ENCODE peak calls at places on chromosomes 13 and 19, in four cellular contexts. L is GM12878, N is HL-60, B is K562. X is an unnamed sample.

GRCh38 chr13:44132710-44133109 is 240.9 kb upstream of the SERP2 start:
- DNase-seq in N (no peak), L (no peak), B (no peak), X (no peak)

GRCh38 chr13:98834254-98834960 is 81.9 kb upstream of the SLC15A1 start:
- DNase-seq in B (no peak), N (no peak), L (no peak), X (no peak)

GRCh38 chr19:6738726-6739389 is 622 bp upstream of the TRIP10 start:
- DNase-seq in B (no peak), N (no peak), L (no peak), X (no peak)

GRCh38 chr13:45393941-45394570 is 24.1 kb downstream of the SLC25A30 start:
- DNase-seq in L (no peak), N (no peak), B (peak), X (no peak)

GRCh38 chr19:48044561-48044960 is 682 bp upstream of the CABP5 start:
- DNase-seq in N (no peak), B (no peak), L (no peak), X (no peak)

GRCh38 chr13:32150239-32150638 is 118.7 kb downstream of the FRY start:
- DNase-seq in N (no peak), B (no peak), L (no peak), X (no peak)

GRCh38 chr19:35931874-35932202 is 4.3 kb upstream of the LRFN3 start:
- DNase-seq in B (no peak), L (no peak), N (no peak), X (no peak)

GRCh38 chr13:27372896-27373295 is 51.5 kb upstream of the GTF3A start:
- DNase-seq in B (no peak), L (no peak), N (no peak), X (no peak)

GRCh38 chr13:74891610-74892009 is 590.4 kb downstream of the TBC1D4 start:
- DNase-seq in L (no peak), N (no peak), B (no peak), X (no peak)

GRCh38 chr19:19418548-19419260 is 13.2 kb downstream of the GATAD2A start:
- DNase-seq in B (no peak), N (no peak), L (no peak), X (no peak)

GRCh38 chr13:73040479-73040878 is 18.3 kb upstream of the KLF5 start:
- DNase-seq in B (no peak), L (no peak), N (no peak), X (no peak)

GRCh38 chr13:48580886-48581285 is 48.0 kb upstream of the RCBTB2 start:
- DNase-seq in N (no peak), L (no peak), B (no peak), X (no peak)

GRCh38 chr19:41928221-41928683 is at the start of gene ERFL:
- DNase-seq in N (peak), B (peak), L (no peak), X (no peak)

GRCh38 chr19:31085125-31085524 is 264.1 kb downstream of the TSHZ3 start:
- DNase-seq in B (no peak), L (no peak), N (no peak), X (no peak)

GRCh38 chr13:25192052-25192451 is 20.0 kb upstream of the AMER2 start:
- DNase-seq in L (no peak), N (no peak), B (no peak), X (no peak)

GRCh38 chr19:5594521-5594950 is 26.8 kb upstream of the TINCR start:
- DNase-seq in L (no peak), B (no peak), N (no peak), X (no peak)

GRCh38 chr19:47661571-47661970 is 51.7 kb upstream of the EHD2 start:
- DNase-seq in L (no peak), B (no peak), N (no peak), X (no peak)

GRCh38 chr19:5143471-5144411 is 174.8 kb downstream of the KDM4B start:
- DNase-seq in L (no peak), N (no peak), B (no peak), X (no peak)

GRCh38 chr13:97148894-97149293 is 73.2 kb upstream of the MBNL2 start:
- DNase-seq in L (no peak), B (peak), N (no peak), X (no peak)

GRCh38 chr13:93771782-93772181 is 545.2 kb downstream of the GPC6 start:
- DNase-seq in L (no peak), B (no peak), N (no peak), X (no peak)

GRCh38 chr13:103130681-103131210 is 64.5 kb upstream of the SLC10A2 start:
- DNase-seq in L (peak), B (no peak), N (no peak), X (no peak)

GRCh38 chr19:50377051-50377441 is 789 bp downstream of the NR1H2 start:
- DNase-seq in L (no peak), N (no peak), B (peak), X (no peak)

GRCh38 chr19:39037194-39037593 is 4.8 kb upstream of the FBXO27 start:
- DNase-seq in N (no peak), L (no peak), B (no peak), X (no peak)

GRCh38 chr19:39032164-39032918 is at the start of gene FBXO27:
- DNase-seq in N (no peak), B (peak), L (no peak), X (no peak)

GRCh38 chr19:39038098-39038497 is 5.7 kb upstream of the FBXO27 start:
- DNase-seq in N (no peak), B (peak), L (no peak), X (no peak)
- TF ChIP-seq SPI1 in N (no peak), B (no peak), L (no peak), X (no peak)

GRCh38 chr13:38514575-38514974 is 164.9 kb downstream of the UFM1 start:
- DNase-seq in L (no peak), B (no peak), N (no peak), X (no peak)
- TF ChIP-seq SPI1 in L (no peak), B (no peak), N (no peak), X (no peak)

GRCh38 chr13:49935171-49936084 is 712 bp downstream of the SPRYD7 start:
- DNase-seq in L (no peak), B (peak), N (no peak), X (no peak)
- TF ChIP-seq SPI1 in L (no peak), B (no peak), N (no peak), X (no peak)

GRCh38 chr13:112168771-112169170 is 101.8 kb downstream of the SOX1 start:
- DNase-seq in N (no peak), L (no peak), B (no peak), X (no peak)
- TF ChIP-seq SPI1 in N (no peak), L (no peak), B (no peak), X (no peak)

GRCh38 chr13:35856721-35857346 is 274.3 kb downstream of the DCLK1 start:
- DNase-seq in L (no peak), N (no peak), B (no peak), X (no peak)
- TF ChIP-seq SPI1 in L (no peak), N (no peak), B (no peak), X (no peak)

DNA sequence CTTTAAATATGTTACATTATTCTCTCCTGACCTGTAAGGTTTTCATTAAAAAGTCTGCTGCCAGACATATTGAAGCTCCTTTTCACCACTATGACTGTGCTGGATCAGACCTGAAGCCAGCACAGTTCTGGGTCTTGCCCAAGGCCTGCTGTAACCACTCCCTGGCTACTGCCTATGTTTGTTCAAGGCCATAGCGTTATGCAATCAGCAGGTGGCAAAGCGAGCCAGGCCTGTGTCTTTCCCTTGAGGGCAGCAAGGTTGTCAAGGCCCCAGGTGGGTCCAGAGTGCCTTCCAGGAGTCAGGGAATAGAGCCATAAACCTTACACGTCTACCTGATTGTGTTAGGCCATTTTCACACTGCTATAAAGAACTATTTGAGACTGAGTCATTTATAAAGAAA is 496.8 kb upstream of the PCDH9 start:
- DNase-seq in B (no peak), L (no peak), N (no peak), X (no peak)
- TF ChIP-seq SPI1 in B (no peak), L (no peak), N (no peak), X (no peak)

GRCh38 chr13:30307194-30307965 is at the start of gene KATNAL1:
- DNase-seq in L (no peak), B (peak), N (peak), X (peak)

GRCh38 chr13:30303269-30303668 is 4.1 kb downstream of the KATNAL1 start:
- DNase-seq in B (no peak), N (no peak), L (no peak), X (no peak)

GRCh38 chr13:30306762-30307193 is 573 bp downstream of the KATNAL1 start:
- DNase-seq in L (peak), B (peak), N (peak), X (peak)

GRCh38 chr13:30307966-30308290 is 577 bp upstream of the KATNAL1 start:
- DNase-seq in N (no peak), B (no peak), L (no peak), X (no peak)

DNA sequence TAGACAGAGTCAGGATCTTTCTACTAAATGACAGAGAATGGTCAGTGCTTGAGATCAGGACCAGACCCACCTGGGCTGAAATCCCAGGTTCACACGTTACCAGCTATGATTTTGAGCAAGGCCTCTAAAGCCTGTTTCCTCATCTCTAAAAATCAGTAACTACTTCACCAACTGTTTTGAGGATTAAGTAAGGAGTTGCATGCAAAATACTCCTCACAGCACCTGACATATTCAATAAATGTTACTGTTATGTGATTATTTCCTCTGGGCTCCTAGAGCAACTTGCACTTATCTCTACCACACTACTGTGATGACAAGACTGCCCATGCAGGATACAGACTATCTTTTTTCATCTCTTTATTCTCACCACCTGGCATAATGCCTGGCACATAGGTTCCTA is 1.9 kb downstream of the KATNAL1 start:
- DNase-seq in B (no peak), N (no peak), L (no peak), X (no peak)
- TF ChIP-seq SPI1 in B (no peak), N (no peak), L (no peak), X (no peak)

GRCh38 chr19:23804676-23805075 is 46.0 kb upstream of the ZNF681 start:
- DNase-seq in L (no peak), N (no peak), B (no peak), X (no peak)
- TF ChIP-seq SPI1 in L (no peak), N (no peak), B (no peak), X (no peak)

GRCh38 chr19:54316746-54317107 is 3.8 kb upstream of the LILRA5 start:
- DNase-seq in L (no peak), N (peak), B (peak), X (no peak)
- TF ChIP-seq SPI1 in L (no peak), N (no peak), B (no peak), X (no peak)

X was measured in GM12891.